ENCODE peak calls at places on chromosomes 11 and 22, in nine cellular contexts. G, Q, B, J, Y, C, M, L and D are unnamed samples.

GRCh38 chr11:128472128-128473110 is 114.9 kb downstream of the ETS1 start:
- DNase-seq in G (no peak), Q (no peak), B (no peak), J (no peak), Y (no peak), C (no peak), M (no peak), L (no peak), D (peak; percentile 42)

GRCh38 chr11:20041499-20041898 is 118.8 kb downstream of the DBX1 start:
- DNase-seq in G (no peak), Q (no peak), B (no peak), J (no peak), Y (no peak), C (no peak), M (no peak), L (no peak), D (no peak)

GRCh38 chr11:64998690-64999431 is 2.1 kb upstream of the BATF2 start:
- DNase-seq in G (no peak), Q (no peak), B (no peak), J (no peak), Y (no peak), C (no peak), M (no peak), L (no peak), D (no peak)

GRCh38 chr22:25219211-25219689 is at the start of gene CRYBB2:
- DNase-seq in G (no peak), Q (no peak), B (no peak), J (no peak), Y (no peak), C (no peak), M (no peak), L (no peak), D (no peak)

GRCh38 chr11:68987211-68987610 is 6.4 kb upstream of the MRGPRD start:
- DNase-seq in G (no peak), Q (no peak), B (no peak), J (no peak), Y (no peak), C (no peak), M (no peak), L (no peak), D (no peak)

GRCh38 chr11:40100204-40100603 is 1359.2 kb downstream of the LRRC4C start:
- DNase-seq in G (no peak), Q (no peak), B (no peak), J (no peak), Y (no peak), C (no peak), M (no peak), L (no peak), D (no peak)

GRCh38 chr11:19872526-19873135 is 160.0 kb downstream of the NAV2 start:
- DNase-seq in G (peak; percentile 68), Q (no peak), B (no peak), J (no peak), Y (no peak), C (no peak), M (no peak), L (no peak), D (peak; percentile 78)

GRCh38 chr22:47045691-47046410 is 283.4 kb downstream of the TBC1D22A start:
- DNase-seq in G (no peak), Q (no peak), B (no peak), J (no peak), Y (no peak), C (no peak), M (no peak), L (no peak), D (no peak)

GRCh38 chr11:45333023-45333422 is 46.9 kb upstream of the SYT13 start:
- DNase-seq in G (no peak), Q (no peak), B (no peak), J (no peak), Y (no peak), C (no peak), M (no peak), L (no peak), D (no peak)

GRCh38 chr22:24040946-24041345 is 29.8 kb downstream of the CABIN1 start:
- DNase-seq in G (no peak), Q (no peak), B (no peak), J (no peak), Y (no peak), C (no peak), M (no peak), L (no peak), D (no peak)

GRCh38 chr11:88292156-88292844 is 45.2 kb downstream of the CTSC start:
- DNase-seq in G (no peak), Q (no peak), B (no peak), J (no peak), Y (no peak), C (no peak), M (no peak), L (no peak), D (peak; percentile 35)

GRCh38 chr11:69648679-69649575 is 8.0 kb downstream of the CCND1 start:
- DNase-seq in G (no peak), Q (no peak), B (no peak), J (no peak), Y (no peak), C (no peak), M (no peak), L (no peak), D (no peak)

GRCh38 chr11:30758012-30758411 is 171.9 kb upstream of the MPPED2 start:
- DNase-seq in G (no peak), Q (no peak), B (no peak), J (no peak), Y (no peak), C (no peak), M (no peak), L (no peak), D (no peak)

GRCh38 chr11:114059984-114060401 is 482 bp downstream of the ZBTB16 start:
- DNase-seq in G (no peak), Q (no peak), B (no peak), J (no peak), Y (no peak), C (no peak), M (no peak), L (no peak), D (peak; percentile 37)

GRCh38 chr11:1060410-1060809 is 14.3 kb upstream of the MUC2 start:
- DNase-seq in G (peak; percentile 8), Q (no peak), B (no peak), J (no peak), Y (no peak), C (no peak), M (no peak), L (no peak), D (no peak)

GRCh38 chr11:119188887-119189286 is 3.6 kb downstream of the NHERF4 start:
- DNase-seq in G (no peak), Q (no peak), B (no peak), J (no peak), Y (no peak), C (no peak), M (no peak), L (peak; percentile 72), D (no peak)

GRCh38 chr11:2581151-2581930 is 118.5 kb downstream of the KCNQ1OT1 start:
- DNase-seq in G (peak; percentile 7), Q (no peak), B (peak; percentile 4), J (no peak), Y (peak; percentile 11), C (no peak), M (no peak), L (peak; percentile 60), D (no peak)

GRCh38 chr11:13940611-13941256 is 21.8 kb upstream of the SPON1 start:
- DNase-seq in G (no peak), Q (no peak), B (no peak), J (no peak), Y (no peak), C (no peak), M (no peak), L (no peak), D (no peak)

GRCh38 chr11:79637219-79637618 is 196.4 kb upstream of the TENM4 start:
- DNase-seq in G (no peak), Q (no peak), B (no peak), J (no peak), Y (no peak), C (no peak), M (no peak), L (no peak), D (peak; percentile 17)

GRCh38 chr11:24575392-24575791 is 78.5 kb downstream of the LUZP2 start:
- DNase-seq in G (no peak), Q (no peak), B (no peak), J (no peak), Y (no peak), C (no peak), M (peak; percentile 8), L (no peak), D (no peak)

GRCh38 chr11:1862588-1863351 is 9.9 kb downstream of the LSP1 start:
- DNase-seq in G (no peak), Q (no peak), B (no peak), J (no peak), Y (no peak), C (no peak), M (no peak), L (no peak), D (no peak)

GRCh38 chr11:126387856-126388255 is 32.4 kb downstream of the ST3GAL4 start:
- DNase-seq in G (no peak), Q (no peak), B (no peak), J (no peak), Y (no peak), C (no peak), M (no peak), L (no peak), D (no peak)

GRCh38 chr11:59141673-59142460 is 789 bp upstream of the FAM111A start:
- DNase-seq in G (no peak), Q (no peak), B (no peak), J (no peak), Y (no peak), C (no peak), M (peak; percentile 8), L (no peak), D (peak; percentile 40)

GRCh38 chr11:114416441-114416928 is 16.0 kb downstream of the RBM7 start:
- DNase-seq in G (no peak), Q (no peak), B (no peak), J (no peak), Y (no peak), C (no peak), M (peak; percentile 56), L (no peak), D (peak; percentile 89)

GRCh38 chr11:118939412-118939915 is 13.7 kb upstream of the BCL9L start:
- DNase-seq in G (no peak), Q (no peak), B (no peak), J (no peak), Y (no peak), C (no peak), M (no peak), L (no peak), D (no peak)